ENCODE peak calls at places on chromosome 1, in seven cellular contexts. One of them, this sample, is unnamed.

GRCh38 chr1:233157245-233157644 is 138.3 kb downstream of the PCNX2 start:
- DNase-seq in left colon: no peak
- DNase-seq in A172: no peak
- DNase-seq in LHCN-M2: no peak
- DNase-seq in iris pigment epithelial cell: no peak
- DNase-seq in immature natural killer cell: no peak
- DNase-seq in pancreas: no peak
- DNase-seq in this sample: no peak

GRCh38 chr1:83761084-83761760 is 237.7 kb downstream of the TTLL7 start:
- DNase-seq in left colon: no peak
- DNase-seq in A172: no peak
- DNase-seq in LHCN-M2: no peak
- DNase-seq in iris pigment epithelial cell: no peak
- DNase-seq in immature natural killer cell: no peak
- DNase-seq in pancreas: no peak
- DNase-seq in this sample: peak; percentile 8

GRCh38 chr1:226296911-226297310 is 12.1 kb downstream of the LIN9 start:
- DNase-seq in left colon: no peak
- DNase-seq in A172: no peak
- DNase-seq in LHCN-M2: no peak
- DNase-seq in iris pigment epithelial cell: no peak
- DNase-seq in immature natural killer cell: no peak
- DNase-seq in pancreas: no peak
- DNase-seq in this sample: no peak

GRCh38 chr1:32967863-32968571 is 3.4 kb upstream of the RNF19B start:
- DNase-seq in left colon: no peak
- DNase-seq in A172: no peak
- DNase-seq in LHCN-M2: no peak
- DNase-seq in iris pigment epithelial cell: peak; percentile 63
- DNase-seq in immature natural killer cell: no peak
- DNase-seq in pancreas: no peak
- DNase-seq in this sample: no peak

GRCh38 chr1:8315573-8316475 is 2.1 kb upstream of the SLC45A1 start:
- DNase-seq in left colon: no peak
- DNase-seq in A172: no peak
- DNase-seq in LHCN-M2: peak; percentile 14
- DNase-seq in iris pigment epithelial cell: no peak
- DNase-seq in immature natural killer cell: no peak
- DNase-seq in pancreas: no peak
- DNase-seq in this sample: no peak

GRCh38 chr1:165235158-165235776 is 121.2 kb downstream of the LMX1A start:
- DNase-seq in left colon: no peak
- DNase-seq in A172: no peak
- DNase-seq in LHCN-M2: no peak
- DNase-seq in iris pigment epithelial cell: no peak
- DNase-seq in immature natural killer cell: no peak
- DNase-seq in pancreas: peak; percentile 15
- DNase-seq in this sample: no peak

GRCh38 chr1:171172471-171172870 is 12.6 kb upstream of the FMO2 start:
- DNase-seq in left colon: no peak
- DNase-seq in A172: no peak
- DNase-seq in LHCN-M2: no peak
- DNase-seq in iris pigment epithelial cell: peak; percentile 24
- DNase-seq in immature natural killer cell: no peak
- DNase-seq in pancreas: no peak
- DNase-seq in this sample: no peak

GRCh38 chr1:24970399-24970753 is 40.3 kb upstream of the RUNX3 start:
- DNase-seq in left colon: no peak
- DNase-seq in A172: peak; percentile 47
- DNase-seq in LHCN-M2: peak; percentile 17
- DNase-seq in iris pigment epithelial cell: peak; percentile 70
- DNase-seq in immature natural killer cell: no peak
- DNase-seq in pancreas: no peak
- DNase-seq in this sample: no peak

GRCh38 chr1:116666747-116667576 is 571 bp downstream of the IGSF3 start:
- DNase-seq in left colon: no peak
- DNase-seq in A172: no peak
- DNase-seq in LHCN-M2: no peak
- DNase-seq in iris pigment epithelial cell: no peak
- DNase-seq in immature natural killer cell: peak; percentile 2
- DNase-seq in pancreas: peak; percentile 21
- DNase-seq in this sample: peak; percentile 12

GRCh38 chr1:161478985-161479384 is 26.3 kb upstream of the FCGR2A start:
- DNase-seq in left colon: no peak
- DNase-seq in A172: no peak
- DNase-seq in LHCN-M2: no peak
- DNase-seq in iris pigment epithelial cell: no peak
- DNase-seq in immature natural killer cell: no peak
- DNase-seq in pancreas: no peak
- DNase-seq in this sample: no peak

GRCh38 chr1:228008391-228009115 is 1.8 kb downstream of the WNT3A start:
- DNase-seq in left colon: no peak
- DNase-seq in A172: no peak
- DNase-seq in LHCN-M2: no peak
- DNase-seq in iris pigment epithelial cell: no peak
- DNase-seq in immature natural killer cell: no peak
- DNase-seq in pancreas: no peak
- DNase-seq in this sample: no peak

GRCh38 chr1:2272686-2273400 is 44.7 kb downstream of the SKI start:
- DNase-seq in left colon: no peak
- DNase-seq in A172: no peak
- DNase-seq in LHCN-M2: no peak
- DNase-seq in iris pigment epithelial cell: no peak
- DNase-seq in immature natural killer cell: no peak
- DNase-seq in pancreas: no peak
- DNase-seq in this sample: no peak

GRCh38 chr1:15371610-15372539 is 37.8 kb upstream of the EFHD2 start:
- DNase-seq in left colon: no peak
- DNase-seq in A172: no peak
- DNase-seq in LHCN-M2: no peak
- DNase-seq in iris pigment epithelial cell: no peak
- DNase-seq in immature natural killer cell: no peak
- DNase-seq in pancreas: no peak
- DNase-seq in this sample: no peak

GRCh38 chr1:205355054-205355453 is 1.7 kb downstream of the KLHDC8A start:
- DNase-seq in left colon: peak; percentile 92
- DNase-seq in A172: peak; percentile 59
- DNase-seq in LHCN-M2: no peak
- DNase-seq in iris pigment epithelial cell: peak; percentile 49
- DNase-seq in immature natural killer cell: no peak
- DNase-seq in pancreas: peak; percentile 54
- DNase-seq in this sample: no peak

GRCh38 chr1:40092811-40093617 is 4.0 kb downstream of the PPT1 start:
- DNase-seq in left colon: no peak
- DNase-seq in A172: no peak
- DNase-seq in LHCN-M2: no peak
- DNase-seq in iris pigment epithelial cell: peak; percentile 38
- DNase-seq in immature natural killer cell: no peak
- DNase-seq in pancreas: no peak
- DNase-seq in this sample: no peak

GRCh38 chr1:119008483-119009299 is 20.5 kb upstream of the TBX15 start:
- DNase-seq in left colon: no peak
- DNase-seq in A172: peak; percentile 58
- DNase-seq in LHCN-M2: peak; percentile 77
- DNase-seq in iris pigment epithelial cell: peak; percentile 58
- DNase-seq in immature natural killer cell: no peak
- DNase-seq in pancreas: no peak
- DNase-seq in this sample: no peak

GRCh38 chr1:5001466-5001865 is 347.1 kb downstream of the AJAP1 start:
- DNase-seq in left colon: no peak
- DNase-seq in A172: no peak
- DNase-seq in LHCN-M2: no peak
- DNase-seq in iris pigment epithelial cell: no peak
- DNase-seq in immature natural killer cell: no peak
- DNase-seq in pancreas: no peak
- DNase-seq in this sample: no peak

This sample was measured in stimulated activated naive CD8-positive, alpha-beta T cell treated with anti-CD3 and anti-CD28 coated beads, Interleukin-15, amount 100 ng/mL, for 72 hours.